ENCODE peak calls at places on chromosomes 5 and 9, in ten cellular contexts. H is activated CD4-positive, alpha-beta T cell treated with anti-CD3 and anti-CD28 coated beads, Interleukin-2, amount 10 ng/mL, durations not matched to agents 7 days and 5 days; O is iris pigment epithelial cell; B is NCI-H1105; U is SW480; P is activated CD4-positive, alpha-beta memory T cell treated with anti-CD3 and anti-CD28 coated beads for 36 hours; S is lower leg skin; R is lung microvascular endothelial cell; M is KBM-7; G is stimulated activated CD8-positive, alpha-beta memory T cell treated with anti-CD3 and anti-CD28 coated beads, Interleukin-12 subunit alpha, Interleukin-12 subunit beta, amount 100 ng/mL, for 1 hour. J is an unnamed sample.

GRCh38 chr5:61881821-61882220 is 424.2 kb upstream of the KIF2A start:
- DNase-seq in G (no peak), B (no peak), O (peak), M (peak), R (peak), H (no peak), U (no peak), P (no peak), S (no peak), J (no peak)

GRCh38 chr9:14530301-14530700 is 162.9 kb downstream of the ZDHHC21 start:
- DNase-seq in P (no peak), S (no peak), U (no peak), R (no peak), H (no peak), M (no peak), G (no peak), O (no peak), B (no peak), J (no peak)

GRCh38 chr5:140267201-140267540 is 35.7 kb downstream of the PFDN1 start:
- DNase-seq in O (no peak), G (no peak), B (no peak), R (no peak), H (peak), M (no peak), U (no peak), S (no peak), P (no peak), J (no peak)

GRCh38 chr9:131618785-131619184 is 73.5 kb downstream of the PRRT1B start:
- DNase-seq in R (no peak), M (no peak), B (no peak), G (no peak), O (no peak), H (no peak), S (no peak), U (no peak), P (no peak), J (no peak)

GRCh38 chr9:69173497-69173890 is 583 bp upstream of the TJP2 start:
- DNase-seq in P (no peak), M (no peak), B (no peak), S (no peak), G (no peak), U (no peak), R (peak), H (no peak), O (no peak), J (no peak)

GRCh38 chr5:5132896-5133295 is 7.2 kb upstream of the ADAMTS16 start:
- DNase-seq in P (no peak), M (no peak), S (no peak), G (no peak), O (no peak), B (no peak), H (no peak), R (no peak), U (no peak), J (no peak)

GRCh38 chr5:77266291-77266690 is 55.8 kb downstream of the PDE8B start:
- DNase-seq in B (no peak), P (no peak), U (no peak), O (peak), G (no peak), R (no peak), M (no peak), H (no peak), S (no peak), J (no peak)

GRCh38 chr9:129490583-129491485 is 130.1 kb downstream of the C9orf50 start:
- DNase-seq in H (no peak), M (no peak), R (no peak), G (no peak), B (no peak), P (no peak), S (no peak), O (no peak), U (no peak), J (no peak)

GRCh38 chr9:136539427-136540412 is 6.1 kb downstream of the NOTCH1 start:
- DNase-seq in U (peak), P (peak), S (peak), H (peak), M (peak), B (no peak), G (peak), R (peak), O (peak), J (peak)

GRCh38 chr5:10591946-10592345 is 28.1 kb downstream of the ANKRD33B start:
- DNase-seq in R (no peak), O (peak), M (no peak), G (no peak), U (no peak), S (no peak), P (no peak), H (no peak), B (no peak), J (no peak)

GRCh38 chr5:121731377-121731776 is 120.3 kb upstream of the FTMT start:
- DNase-seq in G (no peak), P (no peak), H (no peak), R (no peak), U (no peak), B (no peak), M (no peak), O (no peak), S (no peak), J (no peak)

GRCh38 chr5:172715421-172715780 is 55.6 kb downstream of the DUSP1 start:
- DNase-seq in U (no peak), H (no peak), P (no peak), O (peak), M (no peak), B (no peak), G (no peak), R (peak), S (no peak), J (no peak)

GRCh38 chr9:12680341-12680740 is 12.8 kb upstream of the TYRP1 start:
- DNase-seq in U (no peak), R (no peak), P (no peak), O (peak), H (no peak), S (no peak), G (no peak), B (no peak), M (no peak), J (no peak)

GRCh38 chr5:12661617-12662370 is 757.5 kb upstream of the CTNND2 start:
- DNase-seq in G (no peak), P (no peak), O (no peak), R (no peak), H (no peak), U (no peak), S (no peak), B (no peak), M (no peak), J (no peak)

GRCh38 chr5:44952376-44952775 is 143.6 kb downstream of the MRPS30 start:
- DNase-seq in S (no peak), P (no peak), O (peak), B (peak), H (no peak), G (no peak), R (peak), U (peak), M (peak), J (no peak)

GRCh38 chr5:143413964-143414669 is 10.6 kb upstream of the NR3C1 start:
- DNase-seq in G (no peak), R (no peak), O (no peak), U (no peak), S (no peak), M (no peak), P (no peak), B (no peak), H (no peak), J (no peak)

GRCh38 chr9:29656641-29657406 is 2083.5 kb upstream of the C9orf72 start:
- DNase-seq in O (no peak), S (no peak), G (no peak), U (no peak), M (no peak), H (no peak), P (no peak), R (no peak), B (no peak), J (no peak)

GRCh38 chr9:120965344-120966004 is 38.9 kb upstream of the TRAF1 start:
- DNase-seq in M (no peak), G (no peak), P (no peak), B (peak), O (no peak), U (no peak), H (no peak), S (peak), R (no peak), J (no peak)